ENCODE peak calls at places on chromosomes 7 and 10, in eight cellular contexts. F is sigmoid colon, N is H1, R is vagina, B is GM12891, Y is Panc1, W is GM23338, E is HepG2. D is an unnamed sample.

GRCh38 chr7:83693281-83693680 is 44.3 kb upstream of the SEMA3E start:
- DNase-seq in F (no peak), N (no peak), R (no peak), B (no peak), Y (no peak), W (peak), E (no peak), D (no peak)

GRCh38 chr10:113922787-113923570 is 68.5 kb downstream of the NHLRC2 start:
- DNase-seq in F (no peak), N (peak), R (no peak), B (no peak), Y (no peak), W (peak), E (no peak), D (no peak)

GRCh38 chr7:157020514-157021070 is 10.1 kb upstream of the MNX1 start:
- DNase-seq in F (no peak), N (no peak), R (no peak), B (no peak), Y (no peak), W (peak), E (no peak), D (no peak)

GRCh38 chr7:157871681-157872080 is 534.9 kb downstream of the DNAJB6 start:
- DNase-seq in F (no peak), N (no peak), R (no peak), B (no peak), Y (no peak), W (no peak), E (no peak), D (no peak)

GRCh38 chr10:124319926-124320391 is 98.8 kb downstream of the OAT start:
- DNase-seq in F (peak), N (no peak), R (no peak), B (no peak), Y (no peak), W (no peak), E (peak), D (no peak)

GRCh38 chr7:80681272-80681885 is 42.9 kb downstream of the CD36 start:
- DNase-seq in F (no peak), N (no peak), R (no peak), B (peak), Y (no peak), W (peak), E (peak), D (peak)

GRCh38 chr7:115678049-115678982 is 352.2 kb downstream of the TFEC start:
- DNase-seq in F (no peak), N (no peak), R (no peak), B (no peak), Y (no peak), W (no peak), E (peak), D (no peak)

GRCh38 chr7:27615420-27616185 is 47.1 kb downstream of the HIBADH start:
- DNase-seq in F (no peak), N (no peak), R (no peak), B (no peak), Y (no peak), W (no peak), E (no peak), D (no peak)

GRCh38 chr10:6755891-6756460 is 175.9 kb upstream of the PRKCQ start:
- DNase-seq in F (no peak), N (no peak), R (no peak), B (no peak), Y (no peak), W (no peak), E (no peak), D (no peak)

GRCh38 chr10:124090630-124091209 is 2.7 kb downstream of the CHST15 start:
- DNase-seq in F (no peak), N (no peak), R (no peak), B (no peak), Y (no peak), W (no peak), E (peak), D (no peak)

GRCh38 chr7:131223151-131223550 is 104.5 kb upstream of the MKLN1 start:
- DNase-seq in F (no peak), N (no peak), R (no peak), B (no peak), Y (no peak), W (no peak), E (no peak), D (no peak)

GRCh38 chr7:88311675-88312036 is 5.0 kb upstream of the STEAP4 start:
- DNase-seq in F (no peak), N (no peak), R (no peak), B (no peak), Y (no peak), W (no peak), E (no peak), D (no peak)

GRCh38 chr10:127932521-127933270 is 25.8 kb downstream of the PTPRE start:
- DNase-seq in F (peak), N (no peak), R (no peak), B (no peak), Y (no peak), W (no peak), E (no peak), D (no peak)

GRCh38 chr10:133225707-133226191 is 4.3 kb upstream of the UTF1 start:
- DNase-seq in F (no peak), N (no peak), R (no peak), B (no peak), Y (no peak), W (no peak), E (no peak), D (no peak)

GRCh38 chr7:5646846-5647245 is 134.6 kb downstream of the RNF216 start:
- DNase-seq in F (no peak), N (no peak), R (no peak), B (no peak), Y (no peak), W (no peak), E (no peak), D (no peak)

DNA sequence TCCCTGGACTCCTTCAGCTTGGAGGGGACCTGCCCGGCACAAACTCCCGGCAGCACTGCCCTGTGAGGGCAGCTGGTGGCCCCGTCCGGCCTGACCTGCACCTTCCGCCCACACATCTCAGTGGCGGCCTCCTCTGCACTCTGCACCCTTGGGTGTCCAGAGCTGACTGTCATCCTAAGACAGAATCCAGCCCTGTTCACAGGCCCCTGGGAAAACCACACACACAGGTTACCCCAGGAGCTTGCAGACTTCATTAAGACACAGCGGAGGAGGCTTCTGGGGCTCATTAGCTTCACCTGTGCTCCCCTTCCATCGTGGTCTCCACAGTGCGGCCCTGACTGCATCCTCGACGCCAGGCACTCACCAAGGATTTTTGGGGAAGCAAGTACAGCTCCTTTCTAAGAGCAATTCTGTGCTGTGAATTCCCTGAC is 51.5 kb upstream of the SHH start:
- DNase-seq in F (peak), N (peak), R (peak), B (no peak), Y (no peak), W (no peak), E (no peak), D (no peak)
- TF ChIP-seq POLR2AphosphoS5 in F (no peak), N (no peak), R (no peak), B (no peak), Y (no peak), W (no peak), E (no peak), D (no peak)

GRCh38 chr10:1274746-1275544 is 218.8 kb downstream of the WDR37 start:
- DNase-seq in F (no peak), N (no peak), R (no peak), B (no peak), Y (no peak), W (no peak), E (no peak), D (no peak)

GRCh38 chr10:1284076-1284475 is 227.9 kb downstream of the WDR37 start:
- DNase-seq in F (no peak), N (no peak), R (no peak), B (no peak), Y (no peak), W (no peak), E (no peak), D (no peak)

GRCh38 chr10:1281402-1281782 is 225.2 kb downstream of the WDR37 start:
- DNase-seq in F (no peak), N (no peak), R (no peak), B (no peak), Y (no peak), W (no peak), E (no peak), D (no peak)

GRCh38 chr10:1278304-1278703 is 222.1 kb downstream of the WDR37 start:
- DNase-seq in F (no peak), N (no peak), R (no peak), B (no peak), Y (no peak), W (no peak), E (no peak), D (no peak)

DNA sequence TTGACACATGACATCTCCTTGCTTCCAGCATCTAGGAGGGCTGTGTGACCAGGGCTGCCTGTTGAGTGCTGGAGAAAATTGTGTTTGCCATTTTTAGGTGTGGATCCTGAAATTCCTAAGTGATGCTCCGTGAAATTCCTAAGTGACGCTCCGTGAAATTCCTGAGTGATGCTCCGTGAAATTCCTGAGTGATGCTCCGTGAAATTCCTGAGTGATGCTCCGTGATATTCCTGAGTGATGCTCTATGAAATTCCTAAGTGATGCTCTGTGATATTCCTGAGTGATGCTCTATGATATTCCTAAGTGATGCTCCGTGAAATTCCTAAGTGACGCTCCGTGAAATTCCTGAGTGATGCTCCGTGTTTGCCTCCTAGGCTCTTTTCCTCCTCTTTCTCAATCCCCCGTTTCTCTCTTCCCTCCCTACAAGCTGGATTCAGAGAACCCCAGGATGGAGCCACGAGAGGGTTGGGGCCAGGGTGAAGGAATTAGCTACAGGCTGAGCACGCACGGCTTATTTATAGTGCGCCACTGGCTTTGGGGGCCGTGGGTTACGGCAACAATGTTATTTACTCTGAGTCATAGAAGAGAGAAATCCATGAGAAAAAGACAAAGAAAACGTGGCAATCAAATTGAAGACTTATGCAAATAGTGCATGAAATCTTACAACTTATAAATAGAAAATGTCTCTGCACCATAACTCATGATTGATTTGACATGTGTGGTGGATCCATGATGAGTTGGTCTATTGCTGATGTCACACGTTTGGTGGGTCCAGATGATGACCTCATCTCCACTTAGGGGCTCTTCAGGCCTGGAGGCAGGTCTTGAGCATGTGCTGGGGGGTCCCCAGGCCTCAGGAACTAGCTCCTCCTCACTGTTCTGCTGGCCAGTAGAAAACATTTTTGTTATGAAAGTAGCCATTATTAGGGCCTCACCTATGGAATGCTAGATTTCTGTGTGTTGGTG is 224.5 kb downstream of the WDR37 start:
- DNase-seq in F (no peak), N (no peak), R (no peak), B (no peak), Y (no peak), W (no peak), E (no peak), D (no peak)
- TF ChIP-seq POLR2AphosphoS5 in F (no peak), N (no peak), R (no peak), B (no peak), Y (no peak), W (no peak), E (no peak), D (no peak)

DNA sequence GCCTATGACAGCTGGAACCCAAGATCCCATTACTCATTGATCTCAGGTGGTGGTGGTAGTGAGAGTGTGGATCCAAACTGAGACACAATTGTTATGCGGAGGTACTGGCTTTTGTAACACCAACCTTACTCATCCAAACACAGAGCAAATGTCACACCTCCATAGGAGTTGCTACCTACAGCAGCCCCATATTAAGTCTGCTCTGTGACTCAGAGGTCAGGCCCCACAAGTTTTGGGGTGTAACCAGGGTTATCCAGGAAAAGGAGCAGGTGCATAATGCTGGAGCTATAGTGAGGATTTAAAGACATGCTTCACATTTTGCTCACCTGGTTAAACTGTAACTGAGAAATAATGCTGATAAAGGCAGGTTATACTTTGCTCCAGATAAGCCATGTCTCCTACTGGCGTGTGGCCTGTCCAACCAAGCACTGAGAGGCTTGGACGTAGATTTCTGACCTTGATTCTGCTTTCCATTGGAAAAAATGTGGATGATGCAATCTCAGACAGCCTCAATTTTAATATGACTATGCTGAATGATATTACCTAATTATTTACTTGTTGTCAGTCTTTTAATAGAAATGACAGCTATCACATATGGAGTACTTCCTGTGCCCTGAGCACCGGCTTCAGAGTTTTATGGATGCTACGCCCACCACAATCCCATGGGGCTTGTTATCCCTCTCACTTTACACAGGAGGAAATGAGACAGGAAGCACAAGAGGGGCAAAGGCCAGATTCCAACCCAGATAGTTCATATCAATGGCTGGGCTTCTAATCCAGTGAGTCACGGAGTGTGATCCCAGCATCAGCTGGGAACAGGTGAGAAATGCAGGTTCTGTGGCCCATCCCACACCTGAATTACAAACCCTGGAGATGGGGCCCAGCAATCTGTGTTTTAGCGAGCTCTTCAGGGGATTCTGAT is 181.3 kb downstream of the CHN2 start:
- DNase-seq in F (no peak), N (no peak), R (no peak), B (no peak), Y (no peak), W (peak), E (peak), D (peak)
- TF ChIP-seq POLR2AphosphoS5 in F (no peak), N (no peak), R (no peak), B (no peak), Y (no peak), W (no peak), E (no peak), D (no peak)

DNA sequence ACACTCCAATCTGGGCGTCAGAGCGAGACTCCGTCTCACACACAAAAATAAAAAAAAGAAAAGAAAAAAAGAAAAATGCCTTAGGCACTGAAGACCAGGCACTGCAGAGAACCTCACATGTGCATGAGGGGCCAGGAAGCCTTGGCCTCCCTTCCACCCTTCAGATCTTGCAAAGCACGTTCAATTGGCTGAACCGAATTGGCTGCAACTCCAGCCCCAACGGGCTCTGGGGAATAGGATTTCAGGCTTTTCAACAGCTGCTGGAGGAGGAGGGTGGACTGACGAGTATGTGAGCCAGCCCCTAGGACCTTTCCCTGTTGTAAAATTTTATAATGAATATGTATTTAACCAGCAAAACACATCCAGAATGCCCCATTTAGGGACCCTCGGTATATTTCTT is 16.7 kb downstream of the TMEM120A start:
- DNase-seq in F (peak), N (no peak), R (no peak), B (no peak), Y (no peak), W (no peak), E (no peak), D (no peak)
- TF ChIP-seq POLR2AphosphoS5 in F (no peak), N (no peak), R (no peak), B (no peak), Y (no peak), W (no peak), E (no peak), D (no peak)

DNA sequence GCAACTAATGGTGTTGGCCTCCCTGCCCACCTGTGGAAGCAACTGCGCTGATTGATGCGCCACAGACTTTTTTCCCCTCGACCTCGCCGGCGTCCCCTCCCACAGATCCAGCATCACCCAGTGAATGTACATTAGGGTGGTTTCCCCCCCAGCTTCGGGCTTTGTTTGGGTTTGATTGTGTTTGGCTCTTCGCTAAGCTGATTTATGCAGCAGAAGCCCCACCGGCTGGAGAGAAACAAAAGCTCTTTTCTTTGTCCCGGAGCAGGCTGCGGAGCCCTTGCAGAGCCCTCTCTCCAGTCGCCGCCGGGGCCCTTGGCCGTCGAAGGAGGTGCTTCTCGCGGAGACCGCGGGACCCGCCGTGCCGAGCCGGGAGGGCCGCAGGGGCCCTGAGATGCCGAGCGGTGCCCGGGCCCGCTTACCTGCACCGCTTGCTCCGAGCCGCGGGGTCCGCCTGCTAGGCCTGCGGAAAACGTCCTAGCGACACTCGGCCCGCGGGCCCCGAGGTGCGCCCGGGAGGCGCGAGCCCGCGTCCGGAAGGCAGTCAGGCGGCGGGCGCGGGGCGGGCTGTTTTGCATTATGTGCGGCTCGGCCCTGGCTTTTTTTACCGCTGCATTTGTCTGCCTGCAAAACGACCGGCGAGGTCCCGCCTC is 656 bp downstream of the ITGB8 start:
- DNase-seq in F (peak), N (no peak), R (no peak), B (peak), Y (no peak), W (peak), E (no peak), D (no peak)
- TF ChIP-seq POLR2AphosphoS5 in F (no peak), N (peak), R (no peak), B (no peak), Y (no peak), W (no peak), E (no peak), D (no peak)

DNA sequence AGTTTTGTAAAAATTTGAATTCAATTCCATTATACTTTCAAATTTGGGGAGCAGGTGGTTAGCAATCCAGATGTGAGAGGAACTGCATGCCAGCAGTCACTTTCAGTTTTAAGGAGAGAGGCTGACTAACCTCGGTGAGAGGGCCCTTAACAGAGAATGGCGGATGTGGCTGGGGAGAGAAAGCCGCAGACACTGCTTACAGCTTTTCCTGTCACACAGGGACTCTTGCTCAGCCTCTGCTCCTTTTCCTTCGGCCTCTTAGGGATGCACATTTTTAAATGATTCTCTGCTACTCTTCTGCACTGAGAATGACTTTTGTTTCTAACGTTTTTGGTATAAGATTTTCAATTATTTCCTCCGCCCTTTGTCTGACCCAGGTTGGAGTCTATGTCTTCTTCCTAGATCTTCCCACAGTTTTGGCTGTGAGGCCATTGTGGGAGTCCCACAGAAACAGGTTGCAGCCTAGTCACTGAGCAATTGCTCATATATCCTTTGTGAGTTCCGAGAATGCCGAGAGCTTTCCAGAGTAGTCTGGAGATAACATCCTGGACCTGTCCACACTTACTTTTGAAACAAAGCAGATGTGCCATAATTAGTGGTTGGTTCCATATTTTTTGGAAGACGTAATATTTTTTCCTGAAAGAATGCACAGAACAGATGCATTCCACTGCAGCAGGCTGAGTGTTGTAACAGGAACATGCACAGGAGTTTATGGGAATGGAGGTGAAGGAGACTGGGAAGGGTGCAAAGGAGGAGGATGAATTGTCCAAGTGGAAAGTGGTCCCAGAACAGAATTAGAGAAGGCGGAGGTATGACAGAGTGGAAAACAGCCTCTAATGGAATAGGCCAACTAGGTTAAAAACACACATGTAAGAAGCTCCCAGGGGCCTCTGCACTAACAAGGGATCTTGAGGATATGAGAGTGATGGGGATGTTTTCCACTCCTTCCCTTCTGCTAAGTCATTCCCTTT is 168.0 kb upstream of the ZNF32 start:
- DNase-seq in F (peak), N (no peak), R (no peak), B (peak), Y (no peak), W (no peak), E (no peak), D (no peak)
- TF ChIP-seq POLR2AphosphoS5 in F (peak), N (no peak), R (no peak), B (no peak), Y (no peak), W (no peak), E (no peak), D (no peak)

GRCh38 chr7:142914121-142914520 is 19.4 kb downstream of the TRPV5 start:
- DNase-seq in F (no peak), N (no peak), R (no peak), B (no peak), Y (no peak), W (no peak), E (no peak), D (no peak)
- TF ChIP-seq POLR2AphosphoS5 in F (no peak), N (no peak), R (no peak), B (no peak), Y (no peak), W (no peak), E (no peak), D (no peak)